ENCODE peak calls at places on chromosomes 4 and X, in seven cellular contexts. E, Q, O, H, T, V and R are unnamed samples. For H3K36me3, the result is how much of the 10 kb centered on the place peaks cover.

GRCh38 chrX:40262641-40263560 is 165.1 kb upstream of the BCOR start:
- DNase-seq in E (no peak), H (no peak), O (peak), V (peak), T (no peak), Q (no peak), R (no peak)

GRCh38 chr4:116361782-116362181 is 723.6 kb downstream of the TRAM1L1 start:
- DNase-seq in Q (no peak), T (no peak), V (no peak), O (no peak), E (no peak), H (no peak), R (no peak)

GRCh38 chr4:87243426-87244053 is 23.1 kb upstream of the KLHL8 start:
- DNase-seq in Q (no peak), T (no peak), V (no peak), H (no peak), O (no peak), E (no peak), R (no peak)

GRCh38 chr4:176156656-176157055 is 38.7 kb downstream of the SPATA4 start:
- DNase-seq in E (no peak), H (no peak), Q (no peak), O (no peak), T (no peak), V (no peak), R (no peak)

GRCh38 chrX:6203462-6204215 is 25.0 kb downstream of the NLGN4X start:
- DNase-seq in E (no peak), T (no peak), Q (no peak), H (no peak), O (no peak), V (no peak), R (no peak)

GRCh38 chrX:153226344-153227190 is 47.5 kb downstream of the MAGEA1 start:
- DNase-seq in H (no peak), E (no peak), V (peak), Q (no peak), T (no peak), O (peak), R (peak)

GRCh38 chr4:186472948-186473347 is 82.4 kb downstream of the MTNR1A start:
- DNase-seq in T (no peak), Q (no peak), V (peak), E (no peak), O (no peak), H (no peak), R (no peak)

GRCh38 chrX:40314070-40314469 is 216.3 kb upstream of the BCOR start:
- DNase-seq in O (no peak), V (no peak), E (no peak), T (no peak), Q (no peak), H (no peak), R (no peak)

GRCh38 chr4:119962631-119963030 is 104.0 kb downstream of the MAD2L1 start:
- DNase-seq in Q (no peak), T (no peak), O (no peak), H (no peak), V (no peak), E (no peak), R (no peak)

GRCh38 chr4:31261632-31262031 is 541.5 kb downstream of the PCDH7 start:
- DNase-seq in Q (no peak), T (no peak), O (no peak), H (no peak), E (no peak), V (no peak), R (no peak)

GRCh38 chrX:101417981-101418841 is 10.2 kb downstream of the HNRNPH2 start:
- DNase-seq in V (no peak), H (peak), T (peak), E (peak), Q (peak), O (peak), R (peak)

GRCh38 chr4:27154706-27155105 is 294.1 kb downstream of the STIM2 start:
- DNase-seq in O (no peak), Q (no peak), E (no peak), V (no peak), H (no peak), T (no peak), R (no peak)

GRCh38 chr4:138510053-138510452 is 267.9 kb upstream of the SLC7A11 start:
- DNase-seq in Q (no peak), O (no peak), E (no peak), T (no peak), V (no peak), H (no peak), R (no peak)

GRCh38 chrX:80432441-80432840 is 12.2 kb downstream of the TENT5D start:
- DNase-seq in O (no peak), V (no peak), H (no peak), Q (no peak), T (no peak), E (no peak), R (no peak)

GRCh38 chr4:119113033-119113655 is 22.5 kb upstream of the MYOZ2 start:
- DNase-seq in O (no peak), Q (no peak), E (no peak), T (no peak), H (no peak), V (peak), R (no peak)

GRCh38 chr4:3372933-3373465 is 68.8 kb upstream of the HGFAC start:
- DNase-seq in V (no peak), Q (peak), T (no peak), O (peak), E (peak), H (peak), R (peak)

DNA sequence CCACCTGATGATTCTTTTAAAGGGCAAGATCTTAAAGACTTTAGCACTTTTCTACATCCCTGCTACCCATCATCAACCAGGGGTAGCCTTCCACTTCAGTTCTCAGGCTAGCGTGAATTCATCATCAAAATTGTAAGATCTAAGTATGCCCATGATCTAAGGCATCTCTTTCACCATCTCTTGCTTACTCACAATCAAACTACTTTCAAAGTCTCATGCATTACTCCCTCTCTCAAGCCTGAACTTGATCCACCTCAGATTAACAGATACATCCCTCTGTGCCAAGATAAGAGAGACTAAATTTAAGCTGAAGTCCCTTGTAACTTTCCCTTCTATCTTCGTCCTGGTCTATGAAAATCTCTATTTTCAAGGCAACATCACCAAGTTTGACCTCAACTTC is 62.8 kb downstream of the DHX15 start:
- DNase-seq in T (no peak), E (no peak), Q (no peak), H (no peak), V (no peak), O (no peak), R (no peak)
- H3K36me3 ChIP-seq in T (under half), E (under half), Q (under half), H (under half), V (under half), O (under half), R (under half)

DNA sequence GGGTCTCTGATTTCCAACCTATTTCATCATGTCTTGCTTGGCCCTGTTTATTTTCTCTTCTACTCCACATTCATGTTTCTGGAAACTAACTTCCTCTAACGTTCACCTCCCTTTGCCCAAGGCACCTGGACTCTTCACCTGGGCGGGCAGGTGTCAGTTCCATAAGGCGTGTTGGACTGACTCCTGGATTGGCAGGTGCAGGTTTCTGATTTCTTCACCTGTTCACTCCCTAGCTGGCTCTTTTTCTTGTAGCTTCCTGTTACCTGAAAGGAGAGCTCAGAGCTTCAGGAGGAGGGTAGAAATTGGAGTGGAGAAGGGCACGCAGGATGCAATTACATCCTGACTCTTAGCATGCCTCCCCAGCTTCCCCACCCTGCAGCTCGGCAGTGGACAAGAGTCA is 350.8 kb upstream of the KLF3 start:
- DNase-seq in V (no peak), Q (no peak), E (no peak), H (no peak), O (no peak), T (no peak), R (no peak)
- H3K27ac ChIP-seq in V (no peak), Q (no peak), E (no peak), H (peak), O (no peak), T (no peak), R (no peak)

GRCh38 chr4:163245044-163245443 is 78.4 kb upstream of the NAF1 start:
- DNase-seq in O (no peak), T (no peak), E (no peak), Q (no peak), V (no peak), H (no peak), R (no peak)

GRCh38 chr4:163243297-163243981 is 76.7 kb upstream of the NAF1 start:
- DNase-seq in T (no peak), O (no peak), E (no peak), Q (no peak), H (no peak), V (no peak), R (no peak)

GRCh38 chr4:163251204-163251603 is 81.2 kb downstream of the NPY1R start:
- DNase-seq in E (no peak), Q (no peak), V (peak), H (no peak), O (no peak), T (no peak), R (no peak)

DNA sequence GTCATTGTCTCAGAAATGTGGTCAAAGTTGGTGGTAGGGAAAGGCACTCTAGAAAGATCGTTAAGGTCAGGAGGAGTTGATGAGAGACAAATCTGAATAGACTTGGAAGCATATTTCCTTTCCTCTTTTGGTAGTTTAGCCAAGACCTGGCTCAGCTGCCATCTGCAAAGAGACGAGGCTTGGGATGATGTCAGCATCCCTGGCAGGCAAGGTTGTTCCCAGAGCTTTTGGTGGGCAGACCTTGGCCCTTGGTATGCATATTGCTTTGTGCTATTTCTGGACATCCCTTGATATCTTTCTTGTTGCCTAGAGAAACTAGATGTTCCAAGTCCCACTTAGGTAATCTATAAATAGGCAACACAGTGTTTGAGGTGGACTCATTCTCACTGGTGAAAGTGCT is 82.4 kb upstream of the NAF1 start:
- DNase-seq in V (no peak), T (no peak), Q (no peak), E (no peak), H (no peak), O (no peak), R (no peak)
- TF ChIP-seq CTCF in V (no peak), T (no peak), Q (no peak), E (no peak), H (no peak), O (no peak), R (no peak)

DNA sequence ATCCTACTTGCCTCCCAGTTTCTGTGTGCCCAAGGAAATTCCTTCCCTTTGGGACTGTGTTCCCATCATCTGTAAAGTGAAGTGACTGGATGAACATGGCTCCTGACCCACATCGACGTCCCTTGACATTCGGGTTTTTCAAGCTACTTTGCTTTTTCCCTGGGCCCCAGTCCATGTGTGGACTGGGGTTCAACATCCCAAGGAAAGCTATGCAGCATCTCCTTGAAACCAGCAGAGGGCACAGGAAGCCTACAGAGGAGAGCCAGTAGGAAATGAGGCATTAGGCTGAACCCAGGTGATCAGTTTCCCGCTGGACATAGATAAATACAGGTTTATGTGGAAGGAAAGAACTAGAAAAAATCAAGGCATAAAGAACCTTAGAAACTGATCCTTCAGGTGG is 145.1 kb upstream of the ARHGEF9 start:
- DNase-seq in O (no peak), Q (no peak), E (no peak), V (peak), T (no peak), H (no peak), R (no peak)
- H3K36me3 ChIP-seq in O (under half), Q (under half), E (under half), V (under half), T (under half), H (under half), R (under half)